ENCODE peak calls at places on chromosome 21, in six cellular contexts. W is heart left ventricle; V is colonic mucosa; N is CD8-positive, alpha-beta T cell; U is thoracic aorta; Q is adrenal gland. G is an unnamed sample.
A peak's percentile ranks its signal among the peaks of the same experiment; 100 is the strongest.

GRCh38 chr21:14947613-14948160 is 117.1 kb downstream of the NRIP1 start:
- DNase-seq in W (no peak), Q (no peak), U (no peak), N (no peak), V (no peak), G (no peak)

GRCh38 chr21:28615276-28615675 is 377.4 kb downstream of the LTN1 start:
- DNase-seq in W (no peak), U (no peak), Q (no peak), V (no peak), N (no peak), G (no peak)

GRCh38 chr21:14591277-14591876 is 45.3 kb upstream of the SAMSN1 start:
- DNase-seq in W (no peak), V (no peak), N (no peak), Q (no peak), U (no peak), G (no peak)

GRCh38 chr21:33993286-33994231 is 78.0 kb upstream of the ATP5PO start:
- DNase-seq in W (no peak), U (no peak), V (peak; percentile 63), N (no peak), Q (peak; percentile 18), G (no peak)

GRCh38 chr21:20882462-20883415 is 115.5 kb upstream of the NCAM2 start:
- DNase-seq in Q (peak; percentile 14), U (no peak), V (peak; percentile 28), N (no peak), W (no peak), G (peak; percentile 36)

GRCh38 chr21:35850029-35850428 is 210.3 kb downstream of the SETD4 start:
- DNase-seq in N (no peak), W (no peak), V (no peak), Q (no peak), U (no peak), G (no peak)

GRCh38 chr21:20459838-20460237 is 538.4 kb upstream of the NCAM2 start:
- DNase-seq in Q (no peak), N (no peak), V (no peak), U (no peak), W (no peak), G (no peak)

GRCh38 chr21:16241500-16241963 is 511.8 kb downstream of the USP25 start:
- DNase-seq in Q (no peak), U (no peak), V (no peak), W (no peak), N (no peak), G (no peak)

GRCh38 chr21:36929622-36930021 is 36.8 kb downstream of the HLCS start:
- DNase-seq in V (no peak), Q (no peak), W (no peak), N (no peak), U (no peak), G (peak; percentile 67)
- TF ChIP-seq CTCF in V (no peak), Q (no peak), W (no peak), N (no peak), U (no peak), G (no peak)

GRCh38 chr21:38798081-38798480 is 7.6 kb upstream of the ETS2 start:
- DNase-seq in U (no peak), V (no peak), W (no peak), N (no peak), Q (no peak), G (no peak)

GRCh38 chr21:38796426-38796825 is 9.3 kb upstream of the ETS2 start:
- DNase-seq in U (no peak), N (no peak), V (no peak), Q (no peak), W (no peak), G (no peak)

GRCh38 chr21:38800046-38800758 is 5.5 kb upstream of the ETS2 start:
- DNase-seq in Q (no peak), V (no peak), U (no peak), W (no peak), N (no peak), G (no peak)

GRCh38 chr21:38797470-38797869 is 8.3 kb upstream of the ETS2 start:
- DNase-seq in Q (no peak), W (no peak), V (no peak), N (no peak), U (no peak), G (no peak)

DNA sequence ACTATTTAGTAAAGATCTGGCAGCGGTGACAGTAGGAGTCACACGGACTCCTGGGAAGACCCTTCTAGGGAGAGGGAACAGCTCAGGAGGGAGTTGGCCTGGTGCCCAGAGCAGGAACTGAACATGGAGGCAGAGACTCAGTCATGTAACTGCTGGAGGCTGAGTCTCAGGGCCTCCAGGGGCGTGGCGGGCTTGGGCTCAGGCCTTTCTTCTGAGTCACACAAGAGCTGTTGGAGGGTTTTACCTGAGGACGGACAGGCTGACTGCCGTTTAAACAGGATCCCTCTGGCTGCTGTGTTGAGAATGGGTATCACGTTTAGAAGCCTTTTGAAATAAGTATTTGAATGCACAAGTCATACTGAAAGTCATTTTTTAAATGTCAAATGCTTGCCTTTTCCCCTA is 7.2 kb upstream of the ETS2 start:
- DNase-seq in Q (no peak), W (no peak), U (no peak), N (no peak), V (peak; percentile 81), G (no peak)
- H3K27ac ChIP-seq in Q (no peak overlapping the region), W (no peak overlapping the region), U (no peak overlapping the region), N (no peak overlapping the region), V (peak overlapping the region; percentile 76), G (no peak overlapping the region)

GRCh38 chr21:41737656-41738324 is 29.1 kb downstream of the RIPK4 start:
- DNase-seq in W (no peak), N (no peak), Q (no peak), V (no peak), U (no peak), G (no peak)

GRCh38 chr21:41741253-41742072 is 25.4 kb downstream of the RIPK4 start:
- DNase-seq in V (no peak), N (no peak), Q (no peak), W (no peak), U (no peak), G (no peak)

GRCh38 chr21:41740604-41741252 is 26.1 kb downstream of the RIPK4 start:
- DNase-seq in N (no peak), W (no peak), U (no peak), Q (no peak), V (no peak), G (no peak)

GRCh38 chr21:41739936-41740335 is 26.9 kb downstream of the RIPK4 start:
- DNase-seq in Q (no peak), N (no peak), U (no peak), V (no peak), W (no peak), G (no peak)

GRCh38 chr21:41739011-41739410 is 27.8 kb downstream of the RIPK4 start:
- DNase-seq in Q (no peak), V (no peak), U (no peak), W (no peak), N (no peak), G (no peak)
- TF ChIP-seq CTCF in Q (no peak), V (no peak), U (no peak), W (no peak), N (no peak), G (no peak)

GRCh38 chr21:41641510-41641815 is 125.4 kb downstream of the RIPK4 start:
- DNase-seq in W (no peak), U (no peak), V (no peak), N (no peak), Q (no peak), G (no peak)
- H3K27ac ChIP-seq in W (peak overlapping the region; percentile 6), U (peak overlapping the region; percentile 93), V (no peak overlapping the region), N (no peak overlapping the region), Q (no peak overlapping the region), G (peak overlapping the region; percentile 30)

DNA sequence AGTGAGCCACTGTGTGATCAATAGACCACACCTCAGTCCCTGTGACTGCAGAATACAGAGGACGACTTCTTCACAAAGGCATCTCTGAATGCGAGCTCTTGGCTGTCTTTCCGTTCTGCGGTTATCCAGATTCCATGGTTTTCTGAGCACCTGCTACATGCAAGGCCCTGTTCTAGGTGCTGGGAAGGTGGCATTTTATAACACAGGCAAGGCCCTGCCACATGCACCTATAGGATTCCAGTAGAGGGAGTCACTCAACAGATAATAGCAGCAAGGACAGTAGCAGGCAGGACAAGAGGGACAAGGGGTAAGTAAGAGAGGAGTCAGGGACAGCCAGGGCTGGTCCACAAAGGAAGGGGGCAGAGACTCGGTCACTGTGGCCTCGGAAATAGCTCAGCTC is 9.0 kb downstream of the URB1 start:
- DNase-seq in U (no peak), V (no peak), W (no peak), N (no peak), Q (no peak), G (no peak)
- TF ChIP-seq CTCF in U (no peak), V (no peak), W (no peak), N (no peak), Q (no peak), G (no peak)

GRCh38 chr21:45412491-45412890 is 7.5 kb downstream of the COL18A1 start:
- DNase-seq in V (no peak), N (no peak), Q (no peak), U (no peak), W (no peak), G (peak; percentile 3)
- H3K27ac ChIP-seq in V (no peak overlapping the region), N (no peak overlapping the region), Q (no peak overlapping the region), U (no peak overlapping the region), W (peak overlapping the region; percentile 97), G (no peak overlapping the region)

GRCh38 chr21:43938751-43939442 is 73.2 kb upstream of the TRAPPC10 start:
- DNase-seq in N (peak; percentile 84), U (no peak), V (peak; percentile 86), W (peak; percentile 79), Q (peak; percentile 82), G (peak; percentile 81)
- TF ChIP-seq CTCF in N (peak; percentile 100), U (peak; percentile 52), V (peak; percentile 98), W (peak; percentile 94), Q (peak; percentile 97), G (peak; percentile 97)

GRCh38 chr21:26188422-26188821 is 17.9 kb upstream of the APP start:
- DNase-seq in U (no peak), W (no peak), N (no peak), V (no peak), Q (no peak), G (no peak)

GRCh38 chr21:26194811-26195251 is 24.3 kb upstream of the APP start:
- DNase-seq in W (no peak), U (no peak), Q (no peak), N (no peak), V (no peak), G (no peak)

GRCh38 chr21:26194326-26194725 is 23.8 kb upstream of the APP start:
- DNase-seq in V (no peak), U (no peak), Q (no peak), W (no peak), N (no peak), G (no peak)

DNA sequence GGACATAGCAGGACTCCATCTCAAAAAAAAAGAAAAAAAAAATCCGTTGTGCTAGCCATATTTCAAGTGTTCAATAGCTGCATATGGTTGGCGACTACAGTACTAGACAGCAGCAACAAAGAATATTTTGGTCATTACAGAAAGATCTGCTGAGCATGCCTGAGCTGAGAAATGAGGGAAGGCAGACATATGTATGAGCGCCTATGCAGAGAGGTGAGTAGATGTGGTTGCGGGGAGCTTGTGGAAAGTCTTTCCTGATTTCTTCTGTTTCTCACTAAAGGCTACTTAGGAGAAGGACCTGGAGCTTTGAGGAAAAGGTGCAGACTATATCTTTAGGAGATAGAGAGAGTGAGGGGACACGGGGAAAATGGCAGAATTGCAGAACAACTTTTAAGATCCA is 21.0 kb upstream of the APP start:
- DNase-seq in Q (no peak), U (no peak), N (no peak), V (no peak), W (no peak), G (no peak)
- H3K27ac ChIP-seq in Q (no peak overlapping the region), U (no peak overlapping the region), N (no peak overlapping the region), V (no peak overlapping the region), W (no peak overlapping the region), G (no peak overlapping the region)